ENCODE peak calls at places on chromosomes 1 and 21, in five cellular contexts. Y is GM04504, C is Right ventricle myocardium inferior, T is AG08395, K is SK-N-MC. M is an unnamed sample.

GRCh38 chr1:159054427-159054826 is 22.1 kb downstream of the AIM2 start:
- DNase-seq in T (no peak), C (no peak), Y (no peak), K (no peak), M (peak)

GRCh38 chr21:37000381-37000780 is 6.1 kb upstream of the RIPPLY3 start:
- DNase-seq in K (no peak), Y (no peak), T (no peak), C (no peak), M (no peak)

GRCh38 chr1:202193614-202194327 is at the start of gene LGR6:
- DNase-seq in Y (no peak), C (no peak), K (no peak), T (no peak), M (no peak)

GRCh38 chr21:17613242-17613676 is 558 bp upstream of the BTG3 start:
- DNase-seq in C (peak), Y (no peak), K (no peak), T (peak), M (peak)

GRCh38 chr1:22418852-22419480 is 32.7 kb upstream of the ZBTB40 start:
- DNase-seq in C (no peak), T (peak), Y (peak), K (no peak), M (peak)

GRCh38 chr1:159746676-159747075 is 32.3 kb upstream of the CRP start:
- DNase-seq in Y (no peak), T (no peak), K (no peak), C (no peak), M (no peak)

GRCh38 chr1:72284398-72285073 is 2.2 kb upstream of the NEGR1 start:
- DNase-seq in Y (peak), K (no peak), C (peak), T (peak), M (peak)

GRCh38 chr1:46767649-46768282 is 31.1 kb upstream of the CYP4B1 start:
- DNase-seq in C (no peak), Y (no peak), T (no peak), K (no peak), M (no peak)

GRCh38 chr1:208007938-208008342 is 97.0 kb upstream of the CD34 start:
- DNase-seq in C (no peak), Y (no peak), T (peak), K (no peak), M (no peak)

GRCh38 chr1:99758073-99758511 is 8.3 kb downstream of the FRRS1 start:
- DNase-seq in Y (no peak), K (no peak), T (no peak), C (no peak), M (peak)

GRCh38 chr1:110672753-110673108 is 2.0 kb downstream of the KCNA3 start:
- DNase-seq in C (no peak), K (no peak), T (no peak), Y (no peak), M (no peak)

GRCh38 chr1:201916649-201917249 is 28.1 kb downstream of the SHISA4 start:
- DNase-seq in K (no peak), Y (peak), C (peak), T (peak), M (no peak)

GRCh38 chr21:41367598-41368360 is 6.0 kb downstream of the MX2 start:
- DNase-seq in C (no peak), T (no peak), Y (no peak), K (no peak), M (no peak)

GRCh38 chr1:211738709-211739301 is 63.4 kb upstream of the NEK2 start:
- DNase-seq in C (no peak), T (no peak), K (no peak), Y (no peak), M (no peak)

GRCh38 chr21:16082038-16082816 is 352.4 kb downstream of the USP25 start:
- DNase-seq in K (no peak), Y (no peak), C (no peak), T (peak), M (peak)

GRCh38 chr21:39156024-39156423 is 27.2 kb downstream of the PSMG1 start:
- DNase-seq in Y (no peak), K (no peak), T (peak), C (no peak), M (no peak)

GRCh38 chr1:23343246-23344110 is 606 bp downstream of the HNRNPR start:
- DNase-seq in Y (peak), T (peak), K (no peak), C (peak), M (peak)

GRCh38 chr1:209030454-209031167 is 552.9 kb upstream of the CAMK1G start:
- DNase-seq in C (no peak), Y (no peak), K (no peak), T (no peak), M (no peak)

GRCh38 chr21:39318091-39318959 is 4.9 kb upstream of the BRWD1 start:
- DNase-seq in Y (no peak), K (no peak), T (no peak), C (no peak), M (no peak)

GRCh38 chr21:34997295-34997694 is 51.8 kb downstream of the RUNX1 start:
- DNase-seq in K (no peak), C (no peak), T (no peak), Y (no peak), M (no peak)

GRCh38 chr1:94126651-94127050 is 5.7 kb upstream of the ABCA4 start:
- DNase-seq in K (no peak), C (no peak), Y (no peak), T (no peak), M (no peak)

GRCh38 chr1:89068291-89068690 is 3.3 kb upstream of the GBP1 start:
- DNase-seq in K (no peak), C (no peak), Y (peak), T (peak), M (no peak)

GRCh38 chr1:235460768-235461167 is 43.5 kb downstream of the B3GALNT2 start:
- DNase-seq in Y (no peak), K (no peak), T (no peak), C (no peak), M (no peak)

GRCh38 chr1:13763991-13764390 is 64.0 kb downstream of the PRDM2 start:
- DNase-seq in C (no peak), Y (no peak), K (no peak), T (no peak), M (no peak)

GRCh38 chr1:27343639-27344025 is 1.8 kb downstream of the SYTL1 start:
- DNase-seq in T (no peak), K (no peak), C (no peak), Y (no peak), M (no peak)

GRCh38 chr1:47448462-47449233 is 10.8 kb downstream of the FOXD2 start:
- DNase-seq in C (no peak), Y (no peak), T (no peak), K (no peak), M (no peak)

GRCh38 chr21:45417256-45417950 is 12.4 kb downstream of the COL18A1 start:
- DNase-seq in K (no peak), Y (no peak), T (no peak), C (peak), M (no peak)

GRCh38 chr1:228647523-228648444 is 87.5 kb upstream of the RHOU start:
- DNase-seq in T (peak), K (peak), Y (peak), C (no peak), M (peak)

GRCh38 chr1:67274623-67275325 is 32.9 kb upstream of the IL12RB2 start:
- DNase-seq in C (no peak), T (no peak), Y (no peak), K (no peak), M (no peak)

GRCh38 chr1:34759472-34760357 is at the start of gene GJB4:
- DNase-seq in Y (no peak), T (no peak), C (no peak), K (no peak), M (no peak)

GRCh38 chr1:245666412-245666811 is 511.6 kb downstream of the KIF26B start:
- DNase-seq in T (no peak), K (no peak), Y (no peak), C (no peak), M (no peak)

GRCh38 chr1:45221716-45222115 is 15.3 kb upstream of the ZSWIM5 start:
- DNase-seq in K (no peak), T (no peak), Y (no peak), C (no peak), M (no peak)

M was measured in A673.